ENCODE peak calls at places on chromosomes 2 and 18, in four cellular contexts. B is HEK293T, J is lung microvascular endothelial cell, G is fibroblast of villous mesenchyme. F is an unnamed sample.

GRCh38 chr18:3898866-3899613 is 449.1 kb downstream of the TGIF1 start:
- DNase-seq in J (no peak), B (no peak), G (no peak), F (no peak)

GRCh38 chr2:122136071-122136470 is 380.6 kb downstream of the TSN start:
- DNase-seq in B (peak), J (peak), G (peak), F (no peak)

GRCh38 chr2:21438949-21439348 is 315.2 kb downstream of the TDRD15 start:
- DNase-seq in B (no peak), G (peak), J (no peak), F (peak)

GRCh38 chr2:64036343-64036742 is 17.1 kb upstream of the VPS54 start:
- DNase-seq in B (no peak), J (peak), G (peak), F (no peak)

GRCh38 chr2:121804340-121804739 is 48.9 kb downstream of the TSN start:
- DNase-seq in G (no peak), J (peak), B (peak), F (no peak)

GRCh38 chr2:205357732-205358131 is 324.6 kb upstream of the NRP2 start:
- DNase-seq in B (no peak), J (no peak), G (no peak), F (no peak)

GRCh38 chr18:37636831-37637230 is 71.2 kb upstream of the CELF4 start:
- DNase-seq in B (no peak), J (no peak), G (no peak), F (no peak)

GRCh38 chr18:10086458-10086857 is 172.6 kb downstream of the VAPA start:
- DNase-seq in G (no peak), J (no peak), B (no peak), F (peak)

GRCh38 chr18:7814754-7815315 is 247.7 kb downstream of the PTPRM start:
- DNase-seq in J (no peak), B (no peak), G (no peak), F (no peak)

GRCh38 chr2:27171351-27171848 is 22.6 kb downstream of the TCF23 start:
- DNase-seq in G (no peak), B (no peak), J (peak), F (no peak)